ENCODE peak calls at places on chromosomes 3 and 15, in seven cellular contexts. W, D, R, K, V, O and X are unnamed samples.

GRCh38 chr3:151011427-151011826 is 38.9 kb upstream of the CLRN1 start:
- DNase-seq in O (peak), K (no peak), W (no peak), R (no peak), V (no peak), D (peak), X (no peak)

GRCh38 chr15:67070892-67071664 is 5.7 kb downstream of the SMAD3 start:
- DNase-seq in O (no peak), R (no peak), D (no peak), K (no peak), V (no peak), W (no peak), X (no peak)

GRCh38 chr3:128349963-128350599 is 116.6 kb downstream of the DNAJB8 start:
- DNase-seq in W (no peak), V (no peak), D (no peak), O (no peak), K (no peak), R (no peak), X (no peak)

GRCh38 chr15:91456251-91456718 is 356.2 kb downstream of the SV2B start:
- DNase-seq in V (no peak), O (peak), R (no peak), K (peak), W (no peak), D (no peak), X (peak)

GRCh38 chr3:57382933-57383332 is 90.4 kb upstream of the ASB14 start:
- DNase-seq in O (no peak), D (no peak), K (no peak), V (no peak), R (no peak), W (no peak), X (peak)

GRCh38 chr15:31487811-31488436 is 161.3 kb downstream of the KLF13 start:
- DNase-seq in R (peak), V (no peak), O (no peak), W (no peak), D (no peak), K (no peak), X (peak)

GRCh38 chr3:9980251-9980650 is 6.4 kb downstream of the EMC3 start:
- DNase-seq in W (no peak), K (no peak), V (no peak), O (no peak), R (no peak), D (no peak), X (no peak)

GRCh38 chr15:100383302-100384107 is 41.7 kb upstream of the ADAMTS17 start:
- DNase-seq in O (no peak), K (peak), R (peak), W (no peak), D (no peak), V (no peak), X (peak)

GRCh38 chr15:65085990-65086679 is 9.6 kb downstream of the KBTBD13 start:
- DNase-seq in D (peak), W (no peak), V (no peak), O (no peak), K (no peak), R (peak), X (no peak)

GRCh38 chr3:8205876-8206275 is 295.7 kb upstream of the LMCD1 start:
- DNase-seq in R (no peak), K (no peak), O (no peak), W (no peak), D (no peak), V (no peak), X (no peak)

GRCh38 chr3:159130108-159130507 is 328.3 kb downstream of the MFSD1 start:
- DNase-seq in K (no peak), V (no peak), R (no peak), O (no peak), W (no peak), D (no peak), X (no peak)

GRCh38 chr3:111072016-111072891 is 638 bp downstream of the NECTIN3 start:
- DNase-seq in O (no peak), D (no peak), K (peak), R (no peak), V (no peak), W (peak), X (no peak)

GRCh38 chr3:53941174-53941573 is 49.5 kb upstream of the SELENOK start:
- DNase-seq in O (no peak), D (no peak), W (no peak), R (no peak), V (no peak), K (no peak), X (peak)

GRCh38 chr3:78462021-78462420 is 1305.8 kb downstream of the ROBO1 start:
- DNase-seq in O (no peak), W (no peak), K (no peak), D (no peak), R (no peak), V (no peak), X (no peak)

GRCh38 chr3:142595951-142596725 is at the start of gene PLS1:
- DNase-seq in K (peak), W (peak), D (peak), V (peak), O (peak), R (peak), X (peak)

GRCh38 chr3:39358302-39358701 is 24.9 kb upstream of the SLC25A38 start:
- DNase-seq in D (no peak), V (no peak), W (no peak), O (no peak), K (no peak), R (no peak), X (no peak)

GRCh38 chr3:8481380-8481779 is 20.2 kb upstream of the LMCD1 start:
- DNase-seq in O (no peak), K (no peak), W (no peak), R (no peak), D (no peak), V (no peak), X (no peak)

GRCh38 chr3:196246612-196247308 is 30.4 kb downstream of the SLC51A start:
- DNase-seq in D (no peak), V (no peak), W (no peak), R (no peak), K (no peak), O (peak), X (peak)

GRCh38 chr3:30660128-30660525 is 53.7 kb downstream of the TGFBR2 start:
- DNase-seq in R (no peak), D (no peak), K (no peak), O (no peak), V (no peak), W (no peak), X (no peak)

GRCh38 chr3:42349765-42350594 is 60.4 kb downstream of the LYZL4 start:
- DNase-seq in V (no peak), K (no peak), R (no peak), D (no peak), W (no peak), O (no peak), X (no peak)

GRCh38 chr3:183485093-183485492 is 56.7 kb upstream of the MCF2L2 start:
- DNase-seq in D (no peak), R (no peak), O (no peak), V (no peak), K (no peak), W (no peak), X (no peak)